ENCODE peak calls at places on chromosomes 4 and X, in seven cellular contexts. K is fibroblast of mammary gland; R is AG04449; G is uterus; T is CD8-positive, alpha-beta T cell; D is NB4; F is neuronal stem cell. C is an unnamed sample.

GRCh38 chr4:124846306-124846705 is 133.8 kb upstream of the ANKRD50 start:
- DNase-seq in K (no peak), R (no peak), G (no peak), T (no peak), D (no peak), F (no peak), C (no peak)

GRCh38 chr4:174352405-174352804 is 68.7 kb downstream of the CEP44 start:
- DNase-seq in K (no peak), R (no peak), G (no peak), T (no peak), D (no peak), F (no peak), C (no peak)

GRCh38 chr4:174531486-174531885 is 9.2 kb upstream of the HPGD start:
- DNase-seq in K (no peak), R (no peak), G (no peak), T (no peak), D (no peak), F (no peak), C (no peak)

GRCh38 chrX:69493193-69493592 is 10.9 kb upstream of the NALF2 start:
- DNase-seq in K (peak), R (no peak), G (no peak), T (no peak), D (peak), F (peak), C (no peak)

GRCh38 chr4:158209825-158210807 is at the start of gene TMEM144:
- DNase-seq in K (peak), R (peak), G (peak), T (no peak), D (peak), F (peak), C (peak)

GRCh38 chr4:36214735-36215485 is 29.4 kb downstream of the ARAP2 start:
- DNase-seq in K (no peak), R (no peak), G (no peak), T (no peak), D (no peak), F (no peak), C (no peak)

GRCh38 chrX:155966876-155967275 is 30.6 kb upstream of the IL9R start:
- DNase-seq in K (peak), R (no peak), G (no peak), T (peak), D (peak), F (no peak), C (no peak)

GRCh38 chrX:119272882-119273806 is 37.1 kb downstream of the PGRMC1 start:
- DNase-seq in K (peak), R (no peak), G (no peak), T (peak), D (no peak), F (peak), C (peak)

GRCh38 chrX:13029831-13030771 is 14.3 kb downstream of the FAM9C start:
- DNase-seq in K (no peak), R (no peak), G (no peak), T (peak), D (no peak), F (no peak), C (no peak)

GRCh38 chr4:177391287-177391686 is 51.0 kb downstream of the AGA start:
- DNase-seq in K (no peak), R (no peak), G (no peak), T (no peak), D (no peak), F (no peak), C (no peak)

GRCh38 chr4:11313157-11313943 is 115.3 kb downstream of the HS3ST1 start:
- DNase-seq in K (no peak), R (no peak), G (no peak), T (no peak), D (no peak), F (no peak), C (no peak)

GRCh38 chr4:168449740-168450442 is 30.4 kb downstream of the DDX60L start:
- DNase-seq in K (peak), R (no peak), G (peak), T (no peak), D (peak), F (no peak), C (no peak)

GRCh38 chrX:39688576-39689373 is 409.0 kb downstream of the BCOR start:
- DNase-seq in K (no peak), R (no peak), G (peak), T (no peak), D (peak), F (peak), C (peak)

GRCh38 chr4:98516042-98516440 is 142.4 kb downstream of the TSPAN5 start:
- DNase-seq in K (peak), R (peak), G (no peak), T (no peak), D (no peak), F (no peak), C (no peak)

GRCh38 chrX:136768469-136769084 is 12.2 kb downstream of the ARHGEF6 start:
- DNase-seq in K (peak), R (peak), G (peak), T (no peak), D (peak), F (no peak), C (peak)

GRCh38 chr4:108204518-108204917 is 35.8 kb upstream of the LEF1 start:
- DNase-seq in K (peak), R (no peak), G (no peak), T (no peak), D (no peak), F (no peak), C (no peak)

GRCh38 chr4:174136013-174136412 is 147.5 kb downstream of the FBXO8 start:
- DNase-seq in K (peak), R (no peak), G (peak), T (no peak), D (no peak), F (peak), C (no peak)

GRCh38 chrX:107480272-107480671 is 30.8 kb downstream of the FRMPD3 start:
- DNase-seq in K (no peak), R (no peak), G (no peak), T (peak), D (no peak), F (no peak), C (no peak)

GRCh38 chr4:25767877-25768475 is 94.8 kb downstream of the SEL1L3 start:
- DNase-seq in K (peak), R (no peak), G (peak), T (no peak), D (peak), F (peak), C (peak)

GRCh38 chrX:41621236-41621651 is 67.5 kb upstream of the GPR34 start:
- DNase-seq in K (no peak), R (no peak), G (no peak), T (no peak), D (peak), F (no peak), C (no peak)

GRCh38 chr4:106334732-106335131 is 18.4 kb downstream of the AIMP1 start:
- DNase-seq in K (no peak), R (no peak), G (no peak), T (no peak), D (no peak), F (no peak), C (no peak)

GRCh38 chrX:123822965-123823364 is 36.9 kb upstream of the XIAP start:
- DNase-seq in K (no peak), R (no peak), G (no peak), T (no peak), D (no peak), F (no peak), C (no peak)

GRCh38 chr4:164789047-164789446 is 35.1 kb downstream of the SMIM31 start:
- DNase-seq in K (no peak), R (no peak), G (no peak), T (no peak), D (no peak), F (no peak), C (no peak)

GRCh38 chr4:111630705-111631104 is 514.5 kb upstream of the FAM241A start:
- DNase-seq in K (peak), R (peak), G (no peak), T (no peak), D (peak), F (no peak), C (no peak)

GRCh38 chr4:11424000-11424399 is 4.7 kb downstream of the HS3ST1 start:
- DNase-seq in K (no peak), R (no peak), G (no peak), T (no peak), D (peak), F (peak), C (no peak)

GRCh38 chr4:140037353-140038030 is 116.5 kb downstream of the MAML3 start:
- DNase-seq in K (peak), R (peak), G (no peak), T (no peak), D (no peak), F (no peak), C (no peak)

GRCh38 chrX:23505531-23506303 is 161.6 kb upstream of the PRDX4 start:
- DNase-seq in K (no peak), R (no peak), G (no peak), T (no peak), D (no peak), F (no peak), C (no peak)

GRCh38 chr4:173167793-173168395 is 717 bp upstream of the GALNT7 start:
- DNase-seq in K (peak), R (no peak), G (no peak), T (peak), D (peak), F (no peak), C (no peak)

GRCh38 chr4:151049430-151049884 is 34.4 kb upstream of the LRBA start:
- DNase-seq in K (no peak), R (no peak), G (no peak), T (no peak), D (no peak), F (no peak), C (no peak)

GRCh38 chr4:37803348-37803973 is 23.0 kb upstream of the PGM2 start:
- DNase-seq in K (peak), R (no peak), G (no peak), T (no peak), D (peak), F (no peak), C (no peak)

C was measured in sciatic nerve.